ENCODE peak calls at places on chromosomes 16 and 17, in five cellular contexts. One of them, this sample, is unnamed.

GRCh38 chr17:4900231-4901107 is 1.1 kb downstream of the C17orf107 start:
- DNase-seq in cardiac muscle cell: no peak
- DNase-seq in left ventricle myocardium inferior: no peak
- DNase-seq in body of pancreas: no peak
- DNase-seq in transverse colon: peak; percentile 56
- DNase-seq in this sample: no peak

GRCh38 chr17:64318068-64318467 is 55.0 kb upstream of the TEX2 start:
- DNase-seq in left ventricle myocardium inferior: no peak
- DNase-seq in transverse colon: no peak
- DNase-seq in cardiac muscle cell: no peak
- DNase-seq in body of pancreas: no peak
- DNase-seq in this sample: no peak

GRCh38 chr16:84851192-84852127 is 31.7 kb downstream of the CRISPLD2 start:
- DNase-seq in body of pancreas: peak; percentile 39
- DNase-seq in transverse colon: no peak
- DNase-seq in left ventricle myocardium inferior: no peak
- DNase-seq in cardiac muscle cell: no peak
- DNase-seq in this sample: no peak

GRCh38 chr16:80948886-80949502 is 57.7 kb downstream of the CMC2 start:
- DNase-seq in body of pancreas: no peak
- DNase-seq in left ventricle myocardium inferior: peak; percentile 58
- DNase-seq in transverse colon: peak; percentile 28
- DNase-seq in cardiac muscle cell: peak; percentile 54
- DNase-seq in this sample: no peak

GRCh38 chr17:2797226-2797625 is 988 bp downstream of the RAP1GAP2 start:
- DNase-seq in cardiac muscle cell: no peak
- DNase-seq in body of pancreas: no peak
- DNase-seq in transverse colon: no peak
- DNase-seq in left ventricle myocardium inferior: no peak
- DNase-seq in this sample: no peak

GRCh38 chr17:76490112-76490710 is 11.0 kb downstream of the RHBDF2 start:
- DNase-seq in transverse colon: no peak
- DNase-seq in left ventricle myocardium inferior: no peak
- DNase-seq in body of pancreas: no peak
- DNase-seq in cardiac muscle cell: no peak
- DNase-seq in this sample: no peak

GRCh38 chr16:11497329-11497805 is 89.4 kb downstream of the LITAF start:
- DNase-seq in transverse colon: peak; percentile 81
- DNase-seq in cardiac muscle cell: peak; percentile 71
- DNase-seq in left ventricle myocardium inferior: peak; percentile 89
- DNase-seq in body of pancreas: peak; percentile 98
- DNase-seq in this sample: peak; percentile 93

GRCh38 chr16:83995756-83996155 is 27.7 kb downstream of the NECAB2 start:
- DNase-seq in cardiac muscle cell: peak; percentile 89
- DNase-seq in left ventricle myocardium inferior: peak; percentile 29
- DNase-seq in transverse colon: peak; percentile 17
- DNase-seq in body of pancreas: peak; percentile 59
- DNase-seq in this sample: peak; percentile 34

GRCh38 chr16:85204242-85205010 is 92.2 kb upstream of the CIBAR2 start:
- DNase-seq in cardiac muscle cell: no peak
- DNase-seq in body of pancreas: no peak
- DNase-seq in transverse colon: no peak
- DNase-seq in left ventricle myocardium inferior: no peak
- DNase-seq in this sample: no peak

GRCh38 chr16:3254309-3254708 is 2.1 kb downstream of the MEFV start:
- DNase-seq in body of pancreas: no peak
- DNase-seq in left ventricle myocardium inferior: no peak
- DNase-seq in transverse colon: no peak
- DNase-seq in cardiac muscle cell: no peak
- DNase-seq in this sample: no peak

GRCh38 chr17:6044261-6044660 is 25.9 kb upstream of the WSCD1 start:
- DNase-seq in left ventricle myocardium inferior: no peak
- DNase-seq in cardiac muscle cell: no peak
- DNase-seq in transverse colon: no peak
- DNase-seq in body of pancreas: no peak
- DNase-seq in this sample: no peak

GRCh38 chr16:69513180-69513966 is 52.4 kb upstream of the NFAT5 start:
- DNase-seq in cardiac muscle cell: no peak
- DNase-seq in body of pancreas: no peak
- DNase-seq in left ventricle myocardium inferior: no peak
- DNase-seq in transverse colon: no peak
- DNase-seq in this sample: no peak

GRCh38 chr16:65663774-65664173 is 541.9 kb upstream of the CDH11 start:
- DNase-seq in cardiac muscle cell: no peak
- DNase-seq in transverse colon: no peak
- DNase-seq in body of pancreas: no peak
- DNase-seq in left ventricle myocardium inferior: no peak
- DNase-seq in this sample: no peak

GRCh38 chr16:67948015-67948414 is 4.1 kb upstream of the LCAT start:
- DNase-seq in transverse colon: no peak
- DNase-seq in cardiac muscle cell: no peak
- DNase-seq in body of pancreas: peak; percentile 8
- DNase-seq in left ventricle myocardium inferior: no peak
- DNase-seq in this sample: no peak

GRCh38 chr16:79451196-79451816 is 149.2 kb downstream of the MAF start:
- DNase-seq in cardiac muscle cell: no peak
- DNase-seq in left ventricle myocardium inferior: no peak
- DNase-seq in body of pancreas: no peak
- DNase-seq in transverse colon: no peak
- DNase-seq in this sample: no peak

GRCh38 chr17:1485748-1486376 is 6.6 kb downstream of the MYO1C start:
- DNase-seq in body of pancreas: peak; percentile 68
- DNase-seq in cardiac muscle cell: peak; percentile 69
- DNase-seq in transverse colon: peak; percentile 76
- DNase-seq in left ventricle myocardium inferior: peak; percentile 80
- DNase-seq in this sample: no peak

GRCh38 chr17:50051082-50051576 is 4.8 kb upstream of the ITGA3 start:
- DNase-seq in cardiac muscle cell: no peak
- DNase-seq in transverse colon: no peak
- DNase-seq in left ventricle myocardium inferior: no peak
- DNase-seq in body of pancreas: peak; percentile 72
- DNase-seq in this sample: no peak

GRCh38 chr17:36152639-36153120 is 23.8 kb downstream of the TBC1D3B start:
- DNase-seq in cardiac muscle cell: no peak
- DNase-seq in transverse colon: no peak
- DNase-seq in body of pancreas: no peak
- DNase-seq in left ventricle myocardium inferior: no peak
- DNase-seq in this sample: no peak

GRCh38 chr16:17277981-17278381 is 192.8 kb downstream of the XYLT1 start:
- DNase-seq in left ventricle myocardium inferior: no peak
- DNase-seq in body of pancreas: peak; percentile 69
- DNase-seq in cardiac muscle cell: peak; percentile 57
- DNase-seq in transverse colon: peak; percentile 70
- DNase-seq in this sample: no peak

GRCh38 chr16:85515319-85515745 is 97.8 kb upstream of the GSE1 start:
- DNase-seq in transverse colon: no peak
- DNase-seq in body of pancreas: no peak
- DNase-seq in left ventricle myocardium inferior: no peak
- DNase-seq in cardiac muscle cell: no peak
- DNase-seq in this sample: no peak

GRCh38 chr17:73311428-73311780 is 397 bp downstream of the CDC42EP4 start:
- DNase-seq in left ventricle myocardium inferior: peak; percentile 54
- DNase-seq in transverse colon: no peak
- DNase-seq in cardiac muscle cell: no peak
- DNase-seq in body of pancreas: no peak
- DNase-seq in this sample: no peak

GRCh38 chr17:40340880-40341807 is 23.4 kb downstream of the GJD3 start:
- DNase-seq in body of pancreas: peak; percentile 86
- DNase-seq in left ventricle myocardium inferior: peak; percentile 92
- DNase-seq in cardiac muscle cell: peak; percentile 79
- DNase-seq in transverse colon: peak; percentile 94
- DNase-seq in this sample: no peak

GRCh38 chr17:9291912-9292562 is 270.7 kb downstream of the NTN1 start:
- DNase-seq in cardiac muscle cell: peak; percentile 45
- DNase-seq in left ventricle myocardium inferior: peak; percentile 36
- DNase-seq in transverse colon: peak; percentile 43
- DNase-seq in body of pancreas: peak; percentile 32
- DNase-seq in this sample: no peak

GRCh38 chr17:64457156-64457555 is 8.2 kb downstream of the MILR1 start:
- DNase-seq in cardiac muscle cell: no peak
- DNase-seq in left ventricle myocardium inferior: no peak
- DNase-seq in body of pancreas: no peak
- DNase-seq in transverse colon: no peak
- DNase-seq in this sample: no peak

GRCh38 chr17:7307686-7308624 is 527 bp downstream of the EIF5A start:
- DNase-seq in transverse colon: peak; percentile 60
- DNase-seq in cardiac muscle cell: peak; percentile 59
- DNase-seq in body of pancreas: peak; percentile 47
- DNase-seq in left ventricle myocardium inferior: peak; percentile 59
- DNase-seq in this sample: no peak